ENCODE peak calls at places on chromosomes 7 and 10, in six cellular contexts. One of them, this sample, is unnamed.
A peak's percentile ranks its signal among the peaks of the same experiment; 100 is the strongest.

GRCh38 chr10:71638087-71638576 is 81.4 kb downstream of the C10orf105 start:
- DNase-seq in lower leg skin: no peak
- DNase-seq in amygdala: no peak
- DNase-seq in iris pigment epithelial cell: no peak
- DNase-seq in mesenchymal stem cell: no peak
- DNase-seq in Peyer's patch: no peak
- DNase-seq in this sample: no peak

GRCh38 chr10:6144609-6145413 is 56.0 kb downstream of the RBM17 start:
- DNase-seq in lower leg skin: peak; percentile 88
- DNase-seq in amygdala: peak; percentile 59
- DNase-seq in mesenchymal stem cell: peak; percentile 88
- DNase-seq in Peyer's patch: peak; percentile 90
- DNase-seq in iris pigment epithelial cell: peak; percentile 84
- DNase-seq in this sample: peak; percentile 81

GRCh38 chr7:155353256-155353897 is 55.7 kb downstream of the INSIG1 start:
- DNase-seq in lower leg skin: no peak
- DNase-seq in iris pigment epithelial cell: no peak
- DNase-seq in mesenchymal stem cell: no peak
- DNase-seq in amygdala: no peak
- DNase-seq in Peyer's patch: no peak
- DNase-seq in this sample: no peak

GRCh38 chr10:88952647-88953111 is at the start of gene ACTA2:
- DNase-seq in mesenchymal stem cell: peak; percentile 64
- DNase-seq in amygdala: no peak
- DNase-seq in iris pigment epithelial cell: peak; percentile 42
- DNase-seq in lower leg skin: no peak
- DNase-seq in Peyer's patch: no peak
- DNase-seq in this sample: peak; percentile 56

GRCh38 chr7:153543232-153543631 is 509.0 kb upstream of the DPP6 start:
- DNase-seq in amygdala: no peak
- DNase-seq in Peyer's patch: no peak
- DNase-seq in mesenchymal stem cell: no peak
- DNase-seq in lower leg skin: no peak
- DNase-seq in iris pigment epithelial cell: no peak
- DNase-seq in this sample: no peak

GRCh38 chr7:132656846-132657776 is 80.8 kb upstream of the PLXNA4 start:
- DNase-seq in amygdala: no peak
- DNase-seq in mesenchymal stem cell: peak; percentile 15
- DNase-seq in lower leg skin: no peak
- DNase-seq in Peyer's patch: no peak
- DNase-seq in iris pigment epithelial cell: peak; percentile 8
- DNase-seq in this sample: no peak

GRCh38 chr10:111801841-111802240 is 381.7 kb downstream of the GPAM start:
- DNase-seq in mesenchymal stem cell: no peak
- DNase-seq in amygdala: no peak
- DNase-seq in Peyer's patch: no peak
- DNase-seq in iris pigment epithelial cell: no peak
- DNase-seq in lower leg skin: no peak
- DNase-seq in this sample: no peak

GRCh38 chr7:157679607-157680006 is 342.8 kb downstream of the DNAJB6 start:
- DNase-seq in mesenchymal stem cell: no peak
- DNase-seq in amygdala: no peak
- DNase-seq in iris pigment epithelial cell: no peak
- DNase-seq in Peyer's patch: no peak
- DNase-seq in lower leg skin: no peak
- DNase-seq in this sample: no peak

GRCh38 chr10:106493166-106493565 is 671.3 kb downstream of the SORCS1 start:
- DNase-seq in lower leg skin: no peak
- DNase-seq in Peyer's patch: no peak
- DNase-seq in mesenchymal stem cell: no peak
- DNase-seq in amygdala: no peak
- DNase-seq in iris pigment epithelial cell: no peak
- DNase-seq in this sample: no peak

GRCh38 chr7:110386914-110387313 is 704.0 kb upstream of the LRRN3 start:
- DNase-seq in mesenchymal stem cell: peak; percentile 62
- DNase-seq in Peyer's patch: no peak
- DNase-seq in iris pigment epithelial cell: peak; percentile 69
- DNase-seq in lower leg skin: no peak
- DNase-seq in amygdala: no peak
- DNase-seq in this sample: no peak

GRCh38 chr7:464712-465461 is 54.8 kb downstream of the PDGFA start:
- DNase-seq in iris pigment epithelial cell: peak; percentile 66
- DNase-seq in lower leg skin: no peak
- DNase-seq in Peyer's patch: no peak
- DNase-seq in mesenchymal stem cell: peak; percentile 86
- DNase-seq in amygdala: no peak
- DNase-seq in this sample: peak; percentile 64

GRCh38 chr10:61565819-61566560 is 96.7 kb upstream of the CABCOCO1 start:
- DNase-seq in Peyer's patch: no peak
- DNase-seq in amygdala: no peak
- DNase-seq in iris pigment epithelial cell: no peak
- DNase-seq in lower leg skin: no peak
- DNase-seq in mesenchymal stem cell: no peak
- DNase-seq in this sample: no peak

GRCh38 chr10:80132299-80133139 is at the start of gene PLAC9:
- DNase-seq in Peyer's patch: no peak
- DNase-seq in mesenchymal stem cell: peak; percentile 35
- DNase-seq in lower leg skin: no peak
- DNase-seq in amygdala: no peak
- DNase-seq in iris pigment epithelial cell: no peak
- DNase-seq in this sample: peak; percentile 59

GRCh38 chr10:119281581-119282071 is 74.3 kb downstream of the GRK5 start:
- DNase-seq in lower leg skin: peak; percentile 61
- DNase-seq in amygdala: peak; percentile 28
- DNase-seq in iris pigment epithelial cell: peak; percentile 27
- DNase-seq in mesenchymal stem cell: no peak
- DNase-seq in Peyer's patch: no peak
- DNase-seq in this sample: peak; percentile 65

This sample was measured in AG08395.